ENCODE peak calls at places on chromosomes 13 and 19, in six cellular contexts. B is foreskin fibroblast, M is cardiac fibroblast, Z is cardiac muscle cell, W is choroid plexus epithelial cell, V is fibroblast of mammary gland. R is an unnamed sample.
A peak's percentile ranks its signal among the peaks of the same experiment; 100 is the strongest.

GRCh38 chr19:21487969-21488368 is 17.4 kb upstream of the ZNF429 start:
- DNase-seq in W (no peak), Z (no peak), M (no peak), B (no peak), V (no peak), R (no peak)

GRCh38 chr13:30762643-30763042 is 27.3 kb downstream of the ALOX5AP start:
- DNase-seq in W (peak; percentile 29), M (no peak), V (peak; percentile 36), B (no peak), Z (no peak), R (no peak)

GRCh38 chr19:46717034-46717715 is at the start of gene PRKD2:
- DNase-seq in W (peak; percentile 81), M (peak; percentile 87), Z (peak; percentile 89), B (peak; percentile 72), V (peak; percentile 66), R (peak; percentile 35)

GRCh38 chr13:30681489-30682242 is 53.7 kb upstream of the ALOX5AP start:
- DNase-seq in M (peak; percentile 72), Z (no peak), W (peak; percentile 85), B (peak; percentile 72), V (peak; percentile 80), R (no peak)

GRCh38 chr13:47556703-47557102 is 444.4 kb downstream of the SUCLA2 start:
- DNase-seq in Z (no peak), V (no peak), M (no peak), W (no peak), B (no peak), R (no peak)

GRCh38 chr13:65417953-65418352 is 1812.2 kb downstream of the PCDH9 start:
- DNase-seq in V (no peak), M (no peak), W (peak; percentile 25), B (no peak), Z (no peak), R (no peak)

GRCh38 chr13:32734511-32734910 is 148.3 kb downstream of the PDS5B start:
- DNase-seq in M (peak; percentile 25), Z (peak; percentile 3), W (peak; percentile 73), B (peak; percentile 78), V (peak; percentile 90), R (no peak)

GRCh38 chr13:25847635-25848616 is 203.9 kb downstream of the SHISA2 start:
- DNase-seq in W (no peak), B (no peak), Z (no peak), M (no peak), V (no peak), R (no peak)

GRCh38 chr13:22000191-22000590 is 329.3 kb downstream of the FGF9 start:
- DNase-seq in W (no peak), Z (no peak), M (no peak), V (no peak), B (no peak), R (no peak)

DNA sequence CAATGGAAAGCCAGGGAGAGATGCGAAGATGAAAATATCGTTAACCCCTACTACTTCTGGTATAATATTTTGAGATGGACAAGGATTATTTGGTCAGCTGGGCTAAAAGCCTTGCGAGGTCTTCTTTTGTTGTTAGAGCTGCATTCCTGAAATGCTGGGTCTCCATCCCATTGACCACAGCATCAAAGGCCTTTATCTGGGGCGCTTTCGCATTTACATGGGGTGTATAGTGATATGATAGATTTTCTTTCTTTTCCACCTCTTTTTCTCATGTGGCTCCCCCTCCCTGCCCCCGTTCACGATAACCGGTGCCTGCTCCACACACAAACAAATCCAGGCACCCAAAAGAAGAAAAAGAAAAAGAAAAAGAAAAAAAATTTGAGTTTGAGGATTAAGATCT is 77.5 kb downstream of the ZNF536 start:
- DNase-seq in Z (no peak), W (peak; percentile 1), M (no peak), B (no peak), V (no peak), R (peak; percentile 18)
- H3K4me3 ChIP-seq in Z (no peak overlapping the region), W (no peak overlapping the region), M (no peak overlapping the region), B (peak overlapping the region; percentile 52), V (no peak overlapping the region), R (peak overlapping the region; percentile 23)

DNA sequence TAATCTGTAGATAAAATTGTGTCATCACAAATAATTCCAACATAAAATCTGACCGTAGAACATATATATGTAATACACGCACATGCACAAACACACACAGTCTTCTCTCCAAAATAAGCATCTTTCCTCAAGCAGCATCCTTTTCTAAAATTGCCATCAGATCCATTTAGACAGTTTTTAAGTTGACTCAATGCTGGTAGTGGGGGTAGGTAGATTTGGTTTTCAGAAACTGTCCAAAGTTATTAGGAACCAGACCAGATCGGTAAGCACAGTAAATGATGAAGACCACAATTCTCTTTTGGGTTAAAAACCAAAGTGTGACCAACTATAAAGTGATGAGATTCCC is 64.6 kb downstream of the SERP2 start:
- DNase-seq in W (no peak), M (no peak), Z (no peak), V (no peak), B (no peak), R (no peak)
- TF ChIP-seq CTCF in W (no peak), M (peak; percentile 24), Z (no peak), V (no peak), B (no peak), R (no peak)

GRCh38 chr19:49816616-49817015 is 1.5 kb upstream of the MED25 start:
- DNase-seq in V (no peak), W (no peak), B (no peak), Z (no peak), M (no peak), R (no peak)
- H3K4me3 ChIP-seq in V (peak overlapping the region; percentile 96), W (no peak overlapping the region), B (peak overlapping the region; percentile 96), Z (no peak overlapping the region), M (no peak overlapping the region), R (no peak overlapping the region)

GRCh38 chr13:59659981-59660380 is 503.7 kb downstream of the DIAPH3 start:
- DNase-seq in W (no peak), Z (no peak), V (no peak), M (no peak), B (no peak), R (no peak)
- TF ChIP-seq CTCF in W (no peak), Z (no peak), V (no peak), M (no peak), B (no peak), R (no peak)

GRCh38 chr19:42048992-42049391 is 21.0 kb downstream of the GRIK5 start:
- DNase-seq in Z (no peak), M (no peak), B (no peak), W (no peak), V (no peak), R (no peak)
- H3K4me3 ChIP-seq in Z (no peak overlapping the region), M (no peak overlapping the region), B (no peak overlapping the region), W (no peak overlapping the region), V (no peak overlapping the region), R (no peak overlapping the region)

GRCh38 chr13:96817336-96817941 is 176.8 kb downstream of the OXGR1 start:
- DNase-seq in B (no peak), Z (peak; percentile 51), M (peak; percentile 21), V (peak; percentile 58), W (peak; percentile 64), R (no peak)
- TF ChIP-seq CTCF in B (peak; percentile 31), Z (peak; percentile 44), M (peak; percentile 42), V (peak; percentile 58), W (peak; percentile 62), R (peak; percentile 56)